ENCODE peak calls at places on chromosomes 5 and 9, in nine cellular contexts. One of them, this sample, is unnamed.
A peak's percentile ranks its signal among the peaks of the same experiment; 100 is the strongest.

GRCh38 chr9:110738982-110739381 is 70.4 kb downstream of the MUSK start:
- DNase-seq in PC-3: peak; percentile 74
- DNase-seq in CD8-positive, alpha-beta T cell: no peak
- DNase-seq in breast epithelium: no peak
- DNase-seq in tibial nerve: no peak
- DNase-seq in left lung: no peak
- DNase-seq in heart left ventricle: no peak
- DNase-seq in fibroblast of lung: no peak
- DNase-seq in WERI-Rb-1: no peak
- DNase-seq in this sample: no peak

GRCh38 chr9:137002646-137003041 is 6.3 kb upstream of the CLIC3 start:
- DNase-seq in left lung: no peak
- DNase-seq in CD8-positive, alpha-beta T cell: no peak
- DNase-seq in WERI-Rb-1: no peak
- DNase-seq in PC-3: no peak
- DNase-seq in fibroblast of lung: no peak
- DNase-seq in breast epithelium: no peak
- DNase-seq in heart left ventricle: no peak
- DNase-seq in tibial nerve: no peak
- DNase-seq in this sample: peak; percentile 51

GRCh38 chr5:98187945-98188344 is 585.5 kb upstream of the RGMB start:
- DNase-seq in WERI-Rb-1: no peak
- DNase-seq in tibial nerve: no peak
- DNase-seq in CD8-positive, alpha-beta T cell: no peak
- DNase-seq in breast epithelium: no peak
- DNase-seq in left lung: no peak
- DNase-seq in heart left ventricle: no peak
- DNase-seq in fibroblast of lung: peak; percentile 63
- DNase-seq in PC-3: peak; percentile 55
- DNase-seq in this sample: no peak

GRCh38 chr9:5446451-5447236 is 3.7 kb upstream of the CD274 start:
- DNase-seq in heart left ventricle: no peak
- DNase-seq in tibial nerve: no peak
- DNase-seq in left lung: no peak
- DNase-seq in fibroblast of lung: no peak
- DNase-seq in WERI-Rb-1: no peak
- DNase-seq in PC-3: peak; percentile 92
- DNase-seq in CD8-positive, alpha-beta T cell: no peak
- DNase-seq in breast epithelium: no peak
- DNase-seq in this sample: no peak

GRCh38 chr5:137176609-137177008 is 322.5 kb downstream of the SPOCK1 start:
- DNase-seq in tibial nerve: no peak
- DNase-seq in fibroblast of lung: no peak
- DNase-seq in heart left ventricle: no peak
- DNase-seq in WERI-Rb-1: no peak
- DNase-seq in left lung: no peak
- DNase-seq in CD8-positive, alpha-beta T cell: no peak
- DNase-seq in PC-3: no peak
- DNase-seq in breast epithelium: no peak
- DNase-seq in this sample: no peak

GRCh38 chr9:96540106-96540505 is 79.5 kb downstream of the CDC14B start:
- DNase-seq in WERI-Rb-1: no peak
- DNase-seq in fibroblast of lung: no peak
- DNase-seq in CD8-positive, alpha-beta T cell: no peak
- DNase-seq in breast epithelium: no peak
- DNase-seq in PC-3: no peak
- DNase-seq in tibial nerve: no peak
- DNase-seq in left lung: no peak
- DNase-seq in heart left ventricle: no peak
- DNase-seq in this sample: no peak

GRCh38 chr5:58505971-58506640 is 14.9 kb downstream of the GAPT start:
- DNase-seq in CD8-positive, alpha-beta T cell: no peak
- DNase-seq in PC-3: no peak
- DNase-seq in heart left ventricle: no peak
- DNase-seq in left lung: no peak
- DNase-seq in WERI-Rb-1: no peak
- DNase-seq in tibial nerve: no peak
- DNase-seq in breast epithelium: no peak
- DNase-seq in fibroblast of lung: no peak
- DNase-seq in this sample: no peak

GRCh38 chr5:79699766-79700400 is 10.2 kb downstream of the CMYA5 start:
- DNase-seq in fibroblast of lung: no peak
- DNase-seq in tibial nerve: no peak
- DNase-seq in heart left ventricle: no peak
- DNase-seq in left lung: no peak
- DNase-seq in PC-3: peak; percentile 15
- DNase-seq in breast epithelium: no peak
- DNase-seq in CD8-positive, alpha-beta T cell: no peak
- DNase-seq in WERI-Rb-1: no peak
- DNase-seq in this sample: no peak

GRCh38 chr9:98321269-98321668 is 65.8 kb upstream of the TBC1D2 start:
- DNase-seq in CD8-positive, alpha-beta T cell: no peak
- DNase-seq in PC-3: no peak
- DNase-seq in breast epithelium: no peak
- DNase-seq in heart left ventricle: no peak
- DNase-seq in fibroblast of lung: no peak
- DNase-seq in WERI-Rb-1: no peak
- DNase-seq in left lung: no peak
- DNase-seq in tibial nerve: no peak
- DNase-seq in this sample: no peak

GRCh38 chr5:132669455-132669820 is 4.4 kb upstream of the IL4 start:
- DNase-seq in breast epithelium: no peak
- DNase-seq in CD8-positive, alpha-beta T cell: no peak
- DNase-seq in PC-3: no peak
- DNase-seq in heart left ventricle: no peak
- DNase-seq in WERI-Rb-1: no peak
- DNase-seq in fibroblast of lung: no peak
- DNase-seq in left lung: no peak
- DNase-seq in tibial nerve: no peak
- DNase-seq in this sample: no peak

GRCh38 chr5:157913575-157913974 is 54.6 kb upstream of the CLINT1 start:
- DNase-seq in fibroblast of lung: no peak
- DNase-seq in CD8-positive, alpha-beta T cell: no peak
- DNase-seq in heart left ventricle: no peak
- DNase-seq in breast epithelium: no peak
- DNase-seq in left lung: no peak
- DNase-seq in PC-3: no peak
- DNase-seq in WERI-Rb-1: peak; percentile 12
- DNase-seq in tibial nerve: no peak
- DNase-seq in this sample: no peak

GRCh38 chr5:126452477-126452876 is 29.3 kb downstream of the GRAMD2B start:
- DNase-seq in tibial nerve: no peak
- DNase-seq in fibroblast of lung: no peak
- DNase-seq in breast epithelium: no peak
- DNase-seq in PC-3: no peak
- DNase-seq in WERI-Rb-1: no peak
- DNase-seq in CD8-positive, alpha-beta T cell: no peak
- DNase-seq in heart left ventricle: no peak
- DNase-seq in left lung: no peak
- DNase-seq in this sample: no peak

GRCh38 chr9:72844440-72844768 is 108.4 kb downstream of the ALDH1A1 start:
- DNase-seq in fibroblast of lung: no peak
- DNase-seq in WERI-Rb-1: no peak
- DNase-seq in breast epithelium: no peak
- DNase-seq in CD8-positive, alpha-beta T cell: no peak
- DNase-seq in heart left ventricle: no peak
- DNase-seq in tibial nerve: no peak
- DNase-seq in left lung: no peak
- DNase-seq in PC-3: no peak
- DNase-seq in this sample: no peak

GRCh38 chr5:174735498-174736350 is 11.3 kb downstream of the MSX2 start:
- DNase-seq in PC-3: peak; percentile 62
- DNase-seq in left lung: peak; percentile 65
- DNase-seq in fibroblast of lung: no peak
- DNase-seq in CD8-positive, alpha-beta T cell: no peak
- DNase-seq in heart left ventricle: no peak
- DNase-seq in breast epithelium: no peak
- DNase-seq in WERI-Rb-1: no peak
- DNase-seq in tibial nerve: no peak
- DNase-seq in this sample: no peak
- H3K4me3 ChIP-seq in PC-3: peak overlapping the region; percentile 70
- H3K4me3 ChIP-seq in left lung: no peak overlapping the region
- H3K4me3 ChIP-seq in fibroblast of lung: no peak overlapping the region
- H3K4me3 ChIP-seq in CD8-positive, alpha-beta T cell: no peak overlapping the region
- H3K4me3 ChIP-seq in heart left ventricle: peak overlapping the region; percentile 2
- H3K4me3 ChIP-seq in breast epithelium: no peak overlapping the region
- H3K4me3 ChIP-seq in WERI-Rb-1: no peak overlapping the region
- H3K4me3 ChIP-seq in tibial nerve: no peak overlapping the region
- H3K4me3 ChIP-seq in this sample: no peak overlapping the region

GRCh38 chr9:104808030-104808614 is 44.2 kb downstream of the NIPSNAP3B start:
- DNase-seq in tibial nerve: no peak
- DNase-seq in PC-3: peak; percentile 18
- DNase-seq in left lung: no peak
- DNase-seq in breast epithelium: no peak
- DNase-seq in CD8-positive, alpha-beta T cell: no peak
- DNase-seq in fibroblast of lung: peak; percentile 34
- DNase-seq in heart left ventricle: peak; percentile 45
- DNase-seq in WERI-Rb-1: peak; percentile 60
- DNase-seq in this sample: peak; percentile 60
- TF ChIP-seq CTCF in tibial nerve: no peak
- TF ChIP-seq CTCF in PC-3: peak; percentile 27
- TF ChIP-seq CTCF in left lung: no peak
- TF ChIP-seq CTCF in breast epithelium: no peak
- TF ChIP-seq CTCF in CD8-positive, alpha-beta T cell: no peak
- TF ChIP-seq CTCF in fibroblast of lung: peak; percentile 20
- TF ChIP-seq CTCF in heart left ventricle: peak; percentile 15
- TF ChIP-seq CTCF in WERI-Rb-1: peak; percentile 62
- TF ChIP-seq CTCF in this sample: peak; percentile 35

GRCh38 chr5:77333451-77334123 is 123.1 kb downstream of the PDE8B start:
- DNase-seq in CD8-positive, alpha-beta T cell: no peak
- DNase-seq in heart left ventricle: no peak
- DNase-seq in tibial nerve: no peak
- DNase-seq in left lung: no peak
- DNase-seq in breast epithelium: no peak
- DNase-seq in fibroblast of lung: no peak
- DNase-seq in WERI-Rb-1: no peak
- DNase-seq in PC-3: no peak
- DNase-seq in this sample: no peak
- H3K27ac ChIP-seq in CD8-positive, alpha-beta T cell: no peak overlapping the region
- H3K27ac ChIP-seq in heart left ventricle: peak overlapping the region; percentile 63
- H3K27ac ChIP-seq in tibial nerve: no peak overlapping the region
- H3K27ac ChIP-seq in left lung: no peak overlapping the region
- H3K27ac ChIP-seq in breast epithelium: no peak overlapping the region
- H3K27ac ChIP-seq in fibroblast of lung: no peak overlapping the region
- H3K27ac ChIP-seq in WERI-Rb-1: no peak overlapping the region
- H3K27ac ChIP-seq in PC-3: no peak overlapping the region
- H3K27ac ChIP-seq in this sample: no peak overlapping the region

DNA sequence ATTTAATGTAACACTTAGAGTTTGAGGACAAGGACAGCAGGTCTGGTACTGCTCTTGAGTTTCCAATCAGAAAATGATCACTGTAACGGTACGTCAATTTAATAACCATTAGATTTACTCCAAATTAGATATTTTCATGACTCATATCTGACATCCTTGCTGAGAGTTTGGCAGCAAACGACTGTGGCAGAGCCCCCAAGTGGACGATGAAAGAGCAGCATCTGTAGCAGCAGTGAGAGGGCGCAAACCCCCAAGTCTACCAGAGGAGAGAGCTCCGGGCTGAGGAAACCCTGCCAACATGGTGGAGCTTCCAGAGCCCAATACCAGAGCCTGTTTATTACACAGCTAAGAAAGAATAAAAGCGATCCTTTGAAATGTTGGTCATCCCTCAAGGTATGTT is 73.2 kb upstream of the EPB41L4A start:
- DNase-seq in WERI-Rb-1: peak; percentile 75
- DNase-seq in PC-3: peak; percentile 69
- DNase-seq in left lung: peak; percentile 43
- DNase-seq in fibroblast of lung: peak; percentile 66
- DNase-seq in breast epithelium: peak; percentile 58
- DNase-seq in heart left ventricle: no peak
- DNase-seq in tibial nerve: no peak
- DNase-seq in CD8-positive, alpha-beta T cell: no peak
- DNase-seq in this sample: no peak
- H3K4me3 ChIP-seq in WERI-Rb-1: no peak overlapping the region
- H3K4me3 ChIP-seq in PC-3: no peak overlapping the region
- H3K4me3 ChIP-seq in left lung: no peak overlapping the region
- H3K4me3 ChIP-seq in fibroblast of lung: no peak overlapping the region
- H3K4me3 ChIP-seq in breast epithelium: no peak overlapping the region
- H3K4me3 ChIP-seq in heart left ventricle: no peak overlapping the region
- H3K4me3 ChIP-seq in tibial nerve: no peak overlapping the region
- H3K4me3 ChIP-seq in CD8-positive, alpha-beta T cell: no peak overlapping the region
- H3K4me3 ChIP-seq in this sample: no peak overlapping the region

GRCh38 chr5:55227738-55228430 is 769 bp upstream of the MCIDAS start:
- DNase-seq in WERI-Rb-1: no peak
- DNase-seq in fibroblast of lung: no peak
- DNase-seq in tibial nerve: no peak
- DNase-seq in breast epithelium: no peak
- DNase-seq in heart left ventricle: no peak
- DNase-seq in CD8-positive, alpha-beta T cell: no peak
- DNase-seq in left lung: no peak
- DNase-seq in PC-3: no peak
- DNase-seq in this sample: no peak
- TF ChIP-seq CTCF in WERI-Rb-1: no peak
- TF ChIP-seq CTCF in fibroblast of lung: no peak
- TF ChIP-seq CTCF in tibial nerve: no peak
- TF ChIP-seq CTCF in breast epithelium: no peak
- TF ChIP-seq CTCF in heart left ventricle: no peak
- TF ChIP-seq CTCF in CD8-positive, alpha-beta T cell: no peak
- TF ChIP-seq CTCF in left lung: no peak
- TF ChIP-seq CTCF in PC-3: no peak
- TF ChIP-seq CTCF in this sample: no peak

DNA sequence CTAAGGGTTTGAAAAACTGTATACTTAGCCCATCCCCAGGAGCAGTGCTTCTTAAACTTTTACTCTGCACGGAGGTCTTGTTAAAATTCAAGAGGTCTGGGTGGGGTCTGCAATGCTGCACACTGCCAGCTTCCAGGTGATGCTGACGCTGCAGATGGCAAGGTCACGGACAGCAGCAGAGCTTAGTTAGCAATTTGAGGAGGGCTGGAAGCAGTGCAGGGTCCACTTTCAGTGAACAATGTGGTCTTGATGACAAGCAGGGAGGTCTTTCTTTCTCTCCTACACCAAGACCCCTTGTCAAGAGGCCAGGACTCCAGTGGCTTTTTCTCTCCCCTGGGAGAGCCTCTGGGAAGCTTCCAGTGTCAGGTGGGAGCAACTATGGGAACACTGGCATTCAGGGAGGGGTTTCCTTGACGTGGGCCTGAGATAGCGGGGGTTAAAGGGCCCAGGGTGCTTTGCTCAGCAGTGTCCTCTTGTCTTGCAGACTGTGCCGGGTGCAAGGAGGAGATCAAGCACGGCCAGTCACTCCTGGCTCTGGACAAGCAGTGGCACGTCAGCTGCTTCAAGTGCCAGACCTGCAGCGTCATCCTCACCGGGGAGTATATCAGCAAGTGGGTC is 65.0 kb upstream of the AFAP1L1 start:
- DNase-seq in fibroblast of lung: peak; percentile 87
- DNase-seq in tibial nerve: no peak
- DNase-seq in PC-3: no peak
- DNase-seq in WERI-Rb-1: no peak
- DNase-seq in heart left ventricle: peak; percentile 41
- DNase-seq in breast epithelium: no peak
- DNase-seq in CD8-positive, alpha-beta T cell: no peak
- DNase-seq in left lung: no peak
- DNase-seq in this sample: no peak
- H3K27ac ChIP-seq in fibroblast of lung: peak overlapping the region; percentile 98
- H3K27ac ChIP-seq in tibial nerve: no peak overlapping the region
- H3K27ac ChIP-seq in PC-3: no peak overlapping the region
- H3K27ac ChIP-seq in WERI-Rb-1: no peak overlapping the region
- H3K27ac ChIP-seq in heart left ventricle: peak overlapping the region; percentile 11
- H3K27ac ChIP-seq in breast epithelium: no peak overlapping the region
- H3K27ac ChIP-seq in CD8-positive, alpha-beta T cell: no peak overlapping the region
- H3K27ac ChIP-seq in left lung: peak overlapping the region; percentile 28
- H3K27ac ChIP-seq in this sample: no peak overlapping the region

GRCh38 chr9:131228096-131228495 is 48.2 kb downstream of the FAM78A start:
- DNase-seq in left lung: no peak
- DNase-seq in breast epithelium: no peak
- DNase-seq in tibial nerve: no peak
- DNase-seq in PC-3: no peak
- DNase-seq in heart left ventricle: no peak
- DNase-seq in fibroblast of lung: no peak
- DNase-seq in WERI-Rb-1: no peak
- DNase-seq in CD8-positive, alpha-beta T cell: no peak
- DNase-seq in this sample: no peak
- H3K4me3 ChIP-seq in left lung: no peak overlapping the region
- H3K4me3 ChIP-seq in breast epithelium: peak overlapping the region; percentile 38
- H3K4me3 ChIP-seq in tibial nerve: no peak overlapping the region
- H3K4me3 ChIP-seq in PC-3: no peak overlapping the region
- H3K4me3 ChIP-seq in heart left ventricle: peak overlapping the region; percentile 19
- H3K4me3 ChIP-seq in fibroblast of lung: no peak overlapping the region
- H3K4me3 ChIP-seq in WERI-Rb-1: no peak overlapping the region
- H3K4me3 ChIP-seq in CD8-positive, alpha-beta T cell: no peak overlapping the region
- H3K4me3 ChIP-seq in this sample: peak overlapping the region; percentile 24

This sample was measured in dorsolateral prefrontal cortex.